ENCODE peak calls at places on chromosomes 11 and 22, in nine cellular contexts. P, D, Z, W, I, J, H, V and K are unnamed samples.

GRCh38 chr22:47299211-47299878 is 536.9 kb downstream of the TBC1D22A start:
- DNase-seq in P (no peak), D (no peak), Z (no peak), W (no peak), I (no peak), J (no peak), H (no peak), V (no peak), K (no peak)

GRCh38 chr11:34354782-34355181 is 3.0 kb downstream of the ABTB2 start:
- DNase-seq in P (peak; percentile 58), D (no peak), Z (no peak), W (peak; percentile 46), I (no peak), J (no peak), H (peak; percentile 27), V (no peak), K (no peak)

GRCh38 chr11:118438314-118438931 is 2.1 kb downstream of the KMT2A start:
- DNase-seq in P (peak; percentile 81), D (peak; percentile 60), Z (peak; percentile 80), W (peak; percentile 78), I (no peak), J (peak; percentile 86), H (peak; percentile 69), V (no peak), K (peak; percentile 49)

GRCh38 chr22:42630901-42631602 is 9.3 kb downstream of the ATP5MGL start:
- DNase-seq in P (no peak), D (no peak), Z (peak; percentile 27), W (no peak), I (no peak), J (no peak), H (no peak), V (no peak), K (no peak)

GRCh38 chr22:33828302-33828701 is 92.0 kb downstream of the LARGE1 start:
- DNase-seq in P (no peak), D (no peak), Z (no peak), W (no peak), I (no peak), J (no peak), H (no peak), V (no peak), K (no peak)

GRCh38 chr11:76756341-76756771 is 26.8 kb upstream of the TSKU start:
- DNase-seq in P (no peak), D (no peak), Z (no peak), W (no peak), I (no peak), J (no peak), H (no peak), V (no peak), K (no peak)

GRCh38 chr22:50425179-50425916 is 49.5 kb downstream of the SBF1 start:
- DNase-seq in P (no peak), D (no peak), Z (no peak), W (no peak), I (no peak), J (no peak), H (no peak), V (no peak), K (no peak)

GRCh38 chr11:122758974-122759373 is 79.3 kb upstream of the CRTAM start:
- DNase-seq in P (peak; percentile 58), D (no peak), Z (peak; percentile 77), W (peak; percentile 49), I (no peak), J (peak; percentile 56), H (no peak), V (no peak), K (no peak)

GRCh38 chr11:32772731-32773130 is 21.7 kb downstream of the CCDC73 start:
- DNase-seq in P (no peak), D (no peak), Z (no peak), W (no peak), I (no peak), J (no peak), H (no peak), V (no peak), K (no peak)

DNA sequence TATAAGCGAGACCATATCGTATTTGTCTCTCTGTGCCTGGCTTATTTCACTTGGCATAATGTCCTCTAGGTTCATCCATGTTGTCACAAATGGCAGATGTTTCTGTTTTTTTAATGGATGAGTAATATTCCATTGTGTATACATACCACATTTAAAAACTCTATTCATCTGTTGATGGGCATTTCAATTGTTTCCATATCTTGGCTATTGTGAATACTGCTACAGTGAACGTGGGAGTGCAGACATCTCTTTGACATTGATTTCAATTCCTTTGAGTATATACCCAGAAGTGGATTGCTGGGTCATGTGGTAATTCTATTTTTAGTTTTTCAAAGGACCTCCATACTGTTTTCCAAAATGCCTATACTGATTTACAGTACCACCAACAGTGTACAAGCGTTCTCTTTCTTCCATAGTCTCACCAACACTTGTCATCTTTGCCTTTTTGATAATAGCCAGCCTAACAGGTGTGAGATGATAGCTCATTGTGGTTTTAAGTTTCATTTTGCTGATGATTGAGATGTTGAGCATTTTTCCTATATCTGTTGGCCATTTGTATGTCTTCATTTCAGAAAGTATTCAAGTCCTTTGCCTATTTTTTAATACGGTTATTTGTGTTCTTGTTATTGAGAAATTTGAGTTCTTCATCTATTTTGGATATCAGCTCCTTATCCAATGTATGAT is 194.7 kb upstream of the E2F8 start:
- DNase-seq in P (no peak), D (no peak), Z (no peak), W (no peak), I (no peak), J (no peak), H (no peak), V (no peak), K (no peak)
- TF ChIP-seq CTCF in P (no peak), D (no peak), Z (no peak), W (no peak), I (no peak), J (no peak), H (no peak), V (no peak), K (no peak)

DNA sequence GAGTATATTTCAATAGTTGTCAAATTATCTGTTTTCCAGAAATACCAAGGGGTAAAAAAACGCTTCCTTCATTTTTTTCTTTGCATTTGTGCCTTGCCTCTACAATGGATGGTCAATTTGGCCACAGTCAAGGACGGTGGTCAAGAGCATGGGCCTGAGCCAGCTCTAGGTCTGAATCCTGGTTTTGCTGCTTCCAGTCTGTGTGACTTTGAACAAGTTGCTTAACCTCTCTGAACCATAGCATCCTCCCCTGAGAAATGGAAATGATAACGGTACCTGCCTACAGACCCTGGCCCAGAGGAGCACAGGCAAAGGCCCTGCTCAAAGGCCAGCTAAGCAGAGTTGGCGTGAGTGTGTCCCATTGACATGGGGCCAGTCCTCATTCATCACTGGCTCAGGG is 3.1 kb downstream of the PNPLA5 start:
- DNase-seq in P (no peak), D (no peak), Z (no peak), W (no peak), I (no peak), J (no peak), H (no peak), V (no peak), K (no peak)
- TF ChIP-seq CTCF in P (no peak), D (no peak), Z (no peak), W (no peak), I (no peak), J (no peak), H (no peak), V (no peak), K (no peak)

GRCh38 chr11:130523166-130523565 is 74.7 kb downstream of the ADAMTS15 start:
- DNase-seq in P (no peak), D (no peak), Z (peak; percentile 15), W (no peak), I (no peak), J (no peak), H (no peak), V (no peak), K (no peak)

GRCh38 chr11:130523609-130524008 is 75.2 kb downstream of the ADAMTS15 start:
- DNase-seq in P (peak; percentile 97), D (no peak), Z (peak; percentile 89), W (peak; percentile 91), I (no peak), J (peak; percentile 68), H (peak; percentile 92), V (no peak), K (no peak)

GRCh38 chr11:130520231-130520630 is 71.8 kb downstream of the ADAMTS15 start:
- DNase-seq in P (peak; percentile 13), D (no peak), Z (no peak), W (peak; percentile 13), I (no peak), J (peak; percentile 57), H (no peak), V (no peak), K (no peak)

GRCh38 chr11:130524132-130524790 is 75.8 kb downstream of the ADAMTS15 start:
- DNase-seq in P (no peak), D (no peak), Z (no peak), W (no peak), I (no peak), J (no peak), H (no peak), V (no peak), K (no peak)

DNA sequence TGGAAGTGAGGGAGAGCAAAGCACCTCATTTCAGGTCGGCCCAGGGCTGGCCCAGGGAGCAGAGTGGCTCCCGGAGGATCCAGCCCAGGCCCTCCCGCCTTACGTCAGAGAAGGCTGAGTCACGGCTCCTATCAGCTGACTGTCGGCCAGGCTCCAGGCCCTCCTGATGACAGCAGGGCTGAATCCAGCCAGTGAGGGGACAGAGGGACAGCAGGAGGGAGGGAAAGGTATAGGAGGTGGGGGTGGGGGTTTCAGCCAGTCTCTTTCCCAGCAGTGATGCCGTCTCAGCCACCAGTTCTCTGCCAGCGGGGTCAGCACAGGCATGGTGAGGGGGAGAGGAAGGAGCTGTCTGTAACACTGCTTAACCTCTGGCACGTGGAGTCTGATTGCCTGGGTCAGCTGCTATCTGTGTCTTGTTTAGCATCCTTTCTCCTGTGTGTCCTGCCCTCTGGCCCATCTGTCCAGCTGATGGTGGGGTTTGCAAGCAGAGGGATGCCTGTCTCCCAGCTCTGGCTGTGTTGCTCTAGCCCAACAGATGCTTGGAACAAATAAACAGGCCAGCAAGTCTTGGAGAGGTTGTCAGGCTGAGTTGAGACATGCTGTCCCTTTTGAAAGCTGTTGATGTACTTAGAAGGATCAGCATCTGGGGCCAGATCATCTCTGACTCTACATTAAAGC is 74.0 kb downstream of the ADAMTS15 start:
- DNase-seq in P (peak; percentile 95), D (peak; percentile 96), Z (peak; percentile 93), W (peak; percentile 86), I (peak; percentile 10), J (peak; percentile 97), H (peak; percentile 93), V (peak; percentile 42), K (no peak)
- TF ChIP-seq CTCF in P (no peak), D (no peak), Z (no peak), W (no peak), I (no peak), J (no peak), H (no peak), V (no peak), K (no peak)

DNA sequence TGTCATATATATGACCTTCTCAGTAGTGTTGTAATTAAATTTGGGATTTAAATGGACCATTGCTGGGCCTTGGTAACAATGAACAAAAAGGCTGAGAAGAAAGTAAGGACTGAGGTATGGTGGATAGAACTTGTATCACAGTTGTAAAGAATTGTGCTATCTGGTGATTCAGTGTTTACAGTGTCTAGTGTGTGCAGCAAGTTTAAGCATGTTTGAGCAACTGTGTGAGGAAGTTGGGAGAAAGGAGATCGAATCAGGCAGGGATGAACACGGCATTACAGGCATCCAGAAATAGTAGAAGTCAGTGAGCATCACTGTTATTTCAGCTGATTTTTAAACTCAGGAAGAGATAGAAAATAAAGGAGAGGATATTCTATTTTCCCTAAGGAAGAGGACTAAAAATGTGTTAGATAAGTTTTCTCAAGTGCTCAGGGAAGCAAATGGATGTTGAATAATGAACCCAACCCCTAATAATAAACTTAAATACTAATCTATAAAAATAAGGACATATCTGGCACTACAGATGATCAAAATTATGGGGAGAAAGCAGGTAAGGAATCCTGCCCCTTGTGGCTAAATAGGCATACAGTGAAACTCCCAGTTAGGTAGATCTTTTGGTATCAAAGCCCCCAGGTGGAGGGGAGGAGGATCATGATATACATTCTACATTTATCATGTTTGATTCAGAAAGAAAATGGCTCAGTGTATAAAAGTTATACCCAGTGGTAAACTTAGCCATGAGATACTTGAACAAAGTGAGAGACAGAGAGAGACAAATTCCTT is 361.0 kb upstream of the ANO3 start:
- DNase-seq in P (no peak), D (no peak), Z (no peak), W (no peak), I (no peak), J (no peak), H (peak; percentile 33), V (no peak), K (no peak)
- TF ChIP-seq CTCF in P (peak; percentile 44), D (peak; percentile 56), Z (peak; percentile 39), W (peak; percentile 27), I (no peak), J (no peak), H (peak; percentile 66), V (peak; percentile 23), K (no peak)